ENCODE peak calls at places on chromosomes 3 and 15, in six cellular contexts. J, T, P, H, O and U are unnamed samples.
A peak's percentile ranks its signal among the peaks of the same experiment; 100 is the strongest.

GRCh38 chr3:140167600-140168281 is 232.8 kb downstream of the CLSTN2 start:
- DNase-seq in J (no peak), T (no peak), P (no peak), H (no peak), O (no peak), U (no peak)

GRCh38 chr15:61032600-61033286 is 196.4 kb downstream of the RORA start:
- DNase-seq in J (no peak), T (no peak), P (no peak), H (no peak), O (no peak), U (no peak)

GRCh38 chr15:52427804-52428203 is 100.9 kb downstream of the MYO5A start:
- DNase-seq in J (peak; percentile 55), T (no peak), P (no peak), H (peak; percentile 34), O (no peak), U (peak; percentile 69)

GRCh38 chr15:57591237-57591821 is 375 bp upstream of the MYZAP start:
- DNase-seq in J (no peak), T (no peak), P (no peak), H (no peak), O (no peak), U (no peak)

GRCh38 chr15:57323806-57324589 is 52.3 kb upstream of the CGNL1 start:
- DNase-seq in J (no peak), T (no peak), P (peak; percentile 39), H (no peak), O (no peak), U (peak; percentile 51)

GRCh38 chr3:130250982-130251381 is 94.5 kb upstream of the COL6A5 start:
- DNase-seq in J (no peak), T (no peak), P (no peak), H (no peak), O (no peak), U (no peak)

GRCh38 chr3:111666041-111666735 is 71.0 kb upstream of the ZBED2 start:
- DNase-seq in J (no peak), T (no peak), P (no peak), H (no peak), O (no peak), U (peak; percentile 55)

GRCh38 chr3:36362216-36362615 is 18.1 kb upstream of the STAC start:
- DNase-seq in J (no peak), T (no peak), P (no peak), H (no peak), O (no peak), U (peak; percentile 56)

GRCh38 chr3:58537412-58538301 is 667 bp upstream of the ACOX2 start:
- DNase-seq in J (no peak), T (no peak), P (no peak), H (no peak), O (no peak), U (no peak)

GRCh38 chr3:133821767-133822638 is 16.4 kb downstream of the SRPRB start:
- DNase-seq in J (peak; percentile 61), T (no peak), P (peak; percentile 60), H (peak; percentile 44), O (no peak), U (peak; percentile 89)

GRCh38 chr3:34364345-34364744 is 565.9 kb downstream of the PDCD6IP start:
- DNase-seq in J (no peak), T (no peak), P (no peak), H (no peak), O (no peak), U (peak; percentile 2)

GRCh38 chr3:177597325-177598109 is 400.2 kb upstream of the TBL1XR1 start:
- DNase-seq in J (peak; percentile 62), T (peak; percentile 84), P (peak; percentile 74), H (peak; percentile 56), O (peak; percentile 57), U (peak; percentile 91)

GRCh38 chr15:64915518-64916227 is 4.0 kb downstream of the ANKDD1A start:
- DNase-seq in J (no peak), T (no peak), P (no peak), H (no peak), O (no peak), U (no peak)

GRCh38 chr15:26051771-26052685 is 188.9 kb upstream of the ATP10A start:
- DNase-seq in J (peak; percentile 89), T (peak; percentile 82), P (peak; percentile 14), H (peak; percentile 61), O (no peak), U (no peak)

GRCh38 chr3:12400795-12401194 is 83.5 kb upstream of the TSEN2 start:
- DNase-seq in J (no peak), T (no peak), P (no peak), H (no peak), O (no peak), U (peak; percentile 14)

GRCh38 chr3:60756636-60757035 is 494.6 kb downstream of the FHIT start:
- DNase-seq in J (no peak), T (no peak), P (no peak), H (no peak), O (no peak), U (no peak)

GRCh38 chr3:144059481-144059880 is 87.9 kb downstream of the DIPK2A start:
- DNase-seq in J (no peak), T (no peak), P (no peak), H (no peak), O (no peak), U (no peak)
- H3K9me3 ChIP-seq in J (no peaks in the 10 kb centered on the region), T (no peaks in the 10 kb centered on the region), P (no peaks in the 10 kb centered on the region), H (no peaks in the 10 kb centered on the region), O (no peaks in the 10 kb centered on the region), U (no peaks in the 10 kb centered on the region)

DNA sequence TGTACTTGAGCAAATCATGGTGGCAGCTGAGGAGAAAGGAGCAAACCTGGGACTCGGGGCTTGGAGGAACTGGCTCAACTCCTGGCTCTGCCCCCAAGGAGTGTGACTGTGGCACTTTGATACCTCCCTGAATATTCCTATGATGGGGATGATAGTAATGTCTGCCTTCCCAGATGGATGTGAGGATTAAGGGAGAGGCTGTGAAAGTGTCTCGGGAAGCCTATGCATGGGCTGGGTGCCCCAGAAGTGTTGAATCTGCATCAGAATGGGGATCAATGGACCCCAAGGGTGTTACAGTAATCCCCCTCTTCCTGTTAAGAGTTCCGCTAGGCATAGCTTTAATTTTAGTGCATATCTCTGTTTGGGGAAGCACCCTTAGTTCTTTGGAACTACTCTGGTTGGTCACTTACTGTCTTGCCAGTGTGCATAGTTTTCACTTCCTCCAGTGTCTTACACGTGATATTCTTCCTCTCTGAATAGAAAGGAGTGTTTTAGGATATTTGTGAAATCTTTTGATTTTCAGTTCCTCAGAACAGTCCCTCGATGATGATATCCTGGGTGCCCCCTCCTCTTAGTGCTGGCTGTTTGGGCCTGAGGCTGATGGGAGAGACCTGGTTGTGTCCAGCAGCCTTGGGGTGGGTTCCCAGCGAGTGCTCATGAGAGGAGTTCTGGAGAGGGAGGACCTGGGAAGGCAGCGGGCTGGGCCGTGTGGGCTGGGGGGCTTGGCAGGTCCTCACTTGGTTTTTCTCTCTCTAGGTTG is 97.5 kb downstream of the CHDH start:
- DNase-seq in J (no peak), T (peak; percentile 52), P (no peak), H (no peak), O (no peak), U (no peak)
- H3K4me3 ChIP-seq in J (no peak overlapping the region), T (no peak overlapping the region), P (no peak overlapping the region), H (no peak overlapping the region), O (no peak overlapping the region), U (no peak overlapping the region)

GRCh38 chr3:16837602-16838001 is 47.2 kb upstream of the PLCL2 start:
- DNase-seq in J (no peak), T (no peak), P (no peak), H (no peak), O (no peak), U (no peak)
- H3K9me3 ChIP-seq in J (no peaks in the 10 kb centered on the region), T (no peaks in the 10 kb centered on the region), P (no peaks in the 10 kb centered on the region), H (no peaks in the 10 kb centered on the region), O (no peaks in the 10 kb centered on the region), U (no peaks in the 10 kb centered on the region)

GRCh38 chr3:129184396-129184656 is 630 bp upstream of the CNBP start:
- DNase-seq in J (no peak), T (peak; percentile 73), P (no peak), H (no peak), O (peak; percentile 44), U (no peak)

GRCh38 chr3:129180461-129180860 is 3.2 kb downstream of the CNBP start:
- DNase-seq in J (no peak), T (no peak), P (no peak), H (no peak), O (no peak), U (no peak)

GRCh38 chr3:129182390-129183180 is 1.1 kb downstream of the CNBP start:
- DNase-seq in J (no peak), T (no peak), P (no peak), H (no peak), O (peak; percentile 69), U (peak; percentile 45)

GRCh38 chr3:129183569-129184395 is at the start of gene CNBP:
- DNase-seq in J (peak; percentile 96), T (peak; percentile 96), P (peak; percentile 84), H (peak; percentile 92), O (peak; percentile 90), U (peak; percentile 94)

GRCh38 chr3:129181834-129182233 is 1.9 kb downstream of the CNBP start:
- DNase-seq in J (no peak), T (no peak), P (no peak), H (no peak), O (no peak), U (no peak)
- H3K4me3 ChIP-seq in J (peak overlapping the region; percentile 70), T (peak overlapping the region; percentile 87), P (peak overlapping the region; percentile 96), H (peak overlapping the region; percentile 97), O (peak overlapping the region; percentile 93), U (peak overlapping the region; percentile 73)